ENCODE peak calls at places on chromosome 9, in six cellular contexts. One of them, this sample, is unnamed.

GRCh38 chr9:111399772-111400563 is 69.9 kb upstream of the OR2K2 start:
- ATAC-seq in HepG2: peak; percentile 98
- ATAC-seq in gastrocnemius medialis: peak; percentile 56
- ATAC-seq in heart right ventricle: no peak
- ATAC-seq in HCT116: peak; percentile 99
- ATAC-seq in right cardiac atrium: no peak
- ATAC-seq in this sample: no peak

GRCh38 chr9:132798817-132799790 is 79.0 kb downstream of the AK8 start:
- ATAC-seq in heart right ventricle: peak; percentile 64
- ATAC-seq in gastrocnemius medialis: no peak
- ATAC-seq in right cardiac atrium: peak; percentile 70
- ATAC-seq in HCT116: peak; percentile 57
- ATAC-seq in HepG2: peak; percentile 65
- ATAC-seq in this sample: peak; percentile 37

GRCh38 chr9:129401623-129402340 is 219.1 kb downstream of the C9orf50 start:
- ATAC-seq in gastrocnemius medialis: no peak
- ATAC-seq in HCT116: no peak
- ATAC-seq in heart right ventricle: peak; percentile 69
- ATAC-seq in HepG2: no peak
- ATAC-seq in right cardiac atrium: peak; percentile 50
- ATAC-seq in this sample: no peak

GRCh38 chr9:4970970-4971641 is 14.0 kb upstream of the JAK2 start:
- ATAC-seq in right cardiac atrium: no peak
- ATAC-seq in gastrocnemius medialis: no peak
- ATAC-seq in HepG2: no peak
- ATAC-seq in heart right ventricle: peak; percentile 34
- ATAC-seq in HCT116: no peak
- ATAC-seq in this sample: no peak

GRCh38 chr9:23343226-23343625 is 482.8 kb downstream of the ELAVL2 start:
- ATAC-seq in HepG2: peak; percentile 38
- ATAC-seq in gastrocnemius medialis: no peak
- ATAC-seq in HCT116: no peak
- ATAC-seq in heart right ventricle: no peak
- ATAC-seq in right cardiac atrium: no peak
- ATAC-seq in this sample: no peak

GRCh38 chr9:111067472-111067871 is 29.2 kb upstream of the LPAR1 start:
- ATAC-seq in gastrocnemius medialis: no peak
- ATAC-seq in heart right ventricle: no peak
- ATAC-seq in right cardiac atrium: peak; percentile 54
- ATAC-seq in HCT116: no peak
- ATAC-seq in HepG2: no peak
- ATAC-seq in this sample: no peak

GRCh38 chr9:88651682-88652633 is 117.0 kb downstream of the NXNL2 start:
- ATAC-seq in HCT116: peak; percentile 46
- ATAC-seq in gastrocnemius medialis: peak; percentile 90
- ATAC-seq in HepG2: no peak
- ATAC-seq in heart right ventricle: peak; percentile 96
- ATAC-seq in right cardiac atrium: peak; percentile 95
- ATAC-seq in this sample: peak; percentile 94

GRCh38 chr9:137665697-137666504 is 47.1 kb downstream of the EHMT1 start:
- ATAC-seq in heart right ventricle: no peak
- ATAC-seq in right cardiac atrium: no peak
- ATAC-seq in gastrocnemius medialis: no peak
- ATAC-seq in HCT116: no peak
- ATAC-seq in HepG2: no peak
- ATAC-seq in this sample: no peak

GRCh38 chr9:101738566-101739183 is at the start of gene GRIN3A:
- ATAC-seq in right cardiac atrium: peak; percentile 91
- ATAC-seq in HepG2: peak; percentile 89
- ATAC-seq in HCT116: no peak
- ATAC-seq in heart right ventricle: peak; percentile 82
- ATAC-seq in gastrocnemius medialis: no peak
- ATAC-seq in this sample: peak; percentile 32

GRCh38 chr9:81595887-81596558 is 93.3 kb downstream of the TLE1 start:
- ATAC-seq in heart right ventricle: no peak
- ATAC-seq in gastrocnemius medialis: no peak
- ATAC-seq in right cardiac atrium: no peak
- ATAC-seq in HepG2: peak; percentile 56
- ATAC-seq in HCT116: no peak
- ATAC-seq in this sample: no peak

GRCh38 chr9:14661421-14662059 is 31.7 kb downstream of the ZDHHC21 start:
- ATAC-seq in gastrocnemius medialis: no peak
- ATAC-seq in HepG2: peak; percentile 47
- ATAC-seq in heart right ventricle: no peak
- ATAC-seq in right cardiac atrium: no peak
- ATAC-seq in HCT116: peak; percentile 55
- ATAC-seq in this sample: no peak

GRCh38 chr9:118786877-118787276 is 582.4 kb downstream of the BRINP1 start:
- ATAC-seq in HCT116: no peak
- ATAC-seq in heart right ventricle: no peak
- ATAC-seq in HepG2: no peak
- ATAC-seq in gastrocnemius medialis: no peak
- ATAC-seq in right cardiac atrium: no peak
- ATAC-seq in this sample: no peak

GRCh38 chr9:112774006-112774996 is 23.7 kb downstream of the SNX30 start:
- ATAC-seq in right cardiac atrium: no peak
- ATAC-seq in gastrocnemius medialis: no peak
- ATAC-seq in HCT116: no peak
- ATAC-seq in HepG2: no peak
- ATAC-seq in heart right ventricle: no peak
- ATAC-seq in this sample: no peak

GRCh38 chr9:68509689-68510088 is 31.0 kb downstream of the TMEM252 start:
- ATAC-seq in heart right ventricle: no peak
- ATAC-seq in HCT116: no peak
- ATAC-seq in right cardiac atrium: no peak
- ATAC-seq in HepG2: no peak
- ATAC-seq in gastrocnemius medialis: no peak
- ATAC-seq in this sample: no peak

GRCh38 chr9:69785757-69786156 is 25.9 kb upstream of the PTAR1 start:
- ATAC-seq in HCT116: no peak
- ATAC-seq in gastrocnemius medialis: no peak
- ATAC-seq in heart right ventricle: no peak
- ATAC-seq in right cardiac atrium: no peak
- ATAC-seq in HepG2: peak; percentile 54
- ATAC-seq in this sample: no peak

GRCh38 chr9:12759767-12760166 is 15.1 kb upstream of the LURAP1L start:
- ATAC-seq in right cardiac atrium: no peak
- ATAC-seq in HepG2: no peak
- ATAC-seq in gastrocnemius medialis: no peak
- ATAC-seq in HCT116: no peak
- ATAC-seq in heart right ventricle: no peak
- ATAC-seq in this sample: no peak

GRCh38 chr9:36503172-36504153 is 69.2 kb upstream of the MELK start:
- ATAC-seq in gastrocnemius medialis: no peak
- ATAC-seq in HCT116: no peak
- ATAC-seq in heart right ventricle: no peak
- ATAC-seq in right cardiac atrium: no peak
- ATAC-seq in HepG2: peak; percentile 64
- ATAC-seq in this sample: no peak

GRCh38 chr9:121568541-121569265 is 69.1 kb upstream of the GGTA1 start:
- ATAC-seq in gastrocnemius medialis: peak; percentile 12
- ATAC-seq in right cardiac atrium: peak; percentile 78
- ATAC-seq in HCT116: peak; percentile 28
- ATAC-seq in heart right ventricle: peak; percentile 43
- ATAC-seq in HepG2: no peak
- ATAC-seq in this sample: no peak
- H3K4me3 ChIP-seq in gastrocnemius medialis: peak overlapping the region; percentile 45
- H3K4me3 ChIP-seq in right cardiac atrium: no peak overlapping the region
- H3K4me3 ChIP-seq in HCT116: no peak overlapping the region
- H3K4me3 ChIP-seq in heart right ventricle: peak overlapping the region; percentile 32
- H3K4me3 ChIP-seq in HepG2: no peak overlapping the region
- H3K4me3 ChIP-seq in this sample: peak overlapping the region; percentile 47

GRCh38 chr9:106890621-106891020 is 27.7 kb downstream of the ZNF462 start:
- ATAC-seq in HepG2: no peak
- ATAC-seq in right cardiac atrium: no peak
- ATAC-seq in gastrocnemius medialis: no peak
- ATAC-seq in HCT116: no peak
- ATAC-seq in heart right ventricle: peak; percentile 4
- ATAC-seq in this sample: no peak

GRCh38 chr9:106891286-106891685 is 28.3 kb downstream of the ZNF462 start:
- ATAC-seq in HCT116: no peak
- ATAC-seq in gastrocnemius medialis: no peak
- ATAC-seq in right cardiac atrium: no peak
- ATAC-seq in HepG2: no peak
- ATAC-seq in heart right ventricle: no peak
- ATAC-seq in this sample: no peak

GRCh38 chr9:106896695-106897094 is 33.7 kb downstream of the ZNF462 start:
- ATAC-seq in right cardiac atrium: no peak
- ATAC-seq in gastrocnemius medialis: no peak
- ATAC-seq in HCT116: no peak
- ATAC-seq in HepG2: no peak
- ATAC-seq in heart right ventricle: no peak
- ATAC-seq in this sample: no peak

GRCh38 chr9:106892632-106893031 is 29.7 kb downstream of the ZNF462 start:
- ATAC-seq in heart right ventricle: peak; percentile 62
- ATAC-seq in gastrocnemius medialis: peak; percentile 99
- ATAC-seq in right cardiac atrium: peak; percentile 64
- ATAC-seq in HCT116: peak; percentile 99
- ATAC-seq in HepG2: peak; percentile 41
- ATAC-seq in this sample: peak; percentile 93

DNA sequence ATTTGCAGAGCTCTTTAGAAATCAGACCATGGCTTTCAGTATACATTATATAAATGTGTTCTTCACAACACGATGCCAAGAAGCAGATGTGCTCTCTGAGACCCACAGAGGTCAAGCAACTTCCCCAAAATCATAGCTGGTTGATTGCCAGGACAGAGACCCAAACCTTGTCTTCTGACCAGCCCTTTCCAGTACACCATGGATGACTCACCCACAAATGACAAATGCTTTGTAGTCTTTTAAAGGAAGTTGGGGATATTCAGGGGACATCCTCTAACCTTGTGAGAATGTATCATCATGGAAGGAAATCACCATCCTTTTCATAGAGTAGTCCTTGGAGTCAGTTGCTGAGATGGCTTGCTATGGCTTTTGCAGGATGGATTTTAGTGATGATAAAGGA is 30.1 kb downstream of the ZNF462 start:
- ATAC-seq in HepG2: no peak
- ATAC-seq in right cardiac atrium: no peak
- ATAC-seq in heart right ventricle: no peak
- ATAC-seq in HCT116: peak; percentile 79
- ATAC-seq in gastrocnemius medialis: peak; percentile 42
- ATAC-seq in this sample: no peak
- H3K4me1 ChIP-seq in HepG2: no peaks in the 10 kb centered on the region
- H3K4me1 ChIP-seq in right cardiac atrium: peaks cover 4% of the 10 kb centered on the region
- H3K4me1 ChIP-seq in heart right ventricle: peaks cover 28% of the 10 kb centered on the region
- H3K4me1 ChIP-seq in HCT116: peaks cover 20% of the 10 kb centered on the region
- H3K4me1 ChIP-seq in gastrocnemius medialis: peaks cover 58% of the 10 kb centered on the region
- H3K4me1 ChIP-seq in this sample: peaks cover 20% of the 10 kb centered on the region

DNA sequence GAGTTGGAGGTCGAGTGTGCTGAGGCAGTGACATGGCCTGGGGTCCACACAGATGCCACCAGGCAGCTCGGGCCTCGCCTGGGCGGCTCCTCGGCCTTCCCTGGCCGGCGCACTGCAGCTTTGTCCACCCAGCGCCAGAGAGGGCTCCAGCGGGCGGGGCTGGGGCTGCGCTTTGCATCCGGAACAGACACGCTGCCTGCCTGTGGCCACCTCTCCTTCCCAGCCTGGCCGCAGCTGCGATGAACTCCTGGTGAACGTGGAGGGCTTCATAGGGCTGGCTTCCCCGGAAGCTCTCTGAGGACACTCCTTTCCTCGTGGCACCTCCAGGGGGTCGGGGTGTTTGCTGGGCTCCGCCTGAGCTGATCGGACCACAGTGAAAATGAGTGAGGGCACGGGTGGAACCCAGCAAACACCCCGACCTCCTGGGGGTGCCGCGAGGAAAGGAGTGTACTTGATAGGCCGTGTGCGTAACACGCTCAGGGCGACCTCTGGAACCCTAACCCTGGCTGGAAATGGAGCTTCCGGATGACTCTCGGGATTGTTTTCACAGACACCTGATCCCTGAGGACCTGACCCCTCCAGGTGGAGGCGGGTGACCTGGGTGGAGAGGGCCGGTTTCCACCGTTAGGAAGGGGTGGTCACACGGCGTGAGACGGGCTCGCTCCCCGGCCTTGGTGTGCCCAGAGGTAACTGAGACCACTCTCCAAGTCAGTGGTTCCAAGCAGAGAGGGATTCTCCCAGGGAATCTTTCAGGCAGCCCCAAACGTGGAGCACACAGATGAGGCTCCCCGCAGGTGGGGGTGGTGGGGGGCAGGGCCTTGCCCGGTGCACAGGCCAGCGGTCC is 31.8 kb upstream of the RXRA start:
- ATAC-seq in heart right ventricle: peak; percentile 87
- ATAC-seq in HepG2: peak; percentile 65
- ATAC-seq in HCT116: no peak
- ATAC-seq in right cardiac atrium: peak; percentile 70
- ATAC-seq in gastrocnemius medialis: peak; percentile 27
- ATAC-seq in this sample: peak; percentile 62
- H3K4me3 ChIP-seq in heart right ventricle: peak overlapping the region; percentile 17
- H3K4me3 ChIP-seq in HepG2: no peak overlapping the region
- H3K4me3 ChIP-seq in HCT116: no peak overlapping the region
- H3K4me3 ChIP-seq in right cardiac atrium: no peak overlapping the region
- H3K4me3 ChIP-seq in gastrocnemius medialis: peak overlapping the region; percentile 39
- H3K4me3 ChIP-seq in this sample: no peak overlapping the region

GRCh38 chr9:122819791-122820489 is 8.4 kb downstream of the PDCL start:
- ATAC-seq in right cardiac atrium: no peak
- ATAC-seq in HepG2: no peak
- ATAC-seq in HCT116: no peak
- ATAC-seq in heart right ventricle: peak; percentile 61
- ATAC-seq in gastrocnemius medialis: peak; percentile 54
- ATAC-seq in this sample: no peak

GRCh38 chr9:122822056-122822455 is 6.3 kb downstream of the PDCL start:
- ATAC-seq in HCT116: no peak
- ATAC-seq in right cardiac atrium: no peak
- ATAC-seq in heart right ventricle: no peak
- ATAC-seq in gastrocnemius medialis: no peak
- ATAC-seq in HepG2: no peak
- ATAC-seq in this sample: no peak

GRCh38 chr9:122821278-122821952 is 7.0 kb downstream of the PDCL start:
- ATAC-seq in HepG2: no peak
- ATAC-seq in gastrocnemius medialis: peak; percentile 76
- ATAC-seq in heart right ventricle: peak; percentile 30
- ATAC-seq in HCT116: no peak
- ATAC-seq in right cardiac atrium: peak; percentile 46
- ATAC-seq in this sample: peak; percentile 85

GRCh38 chr9:122819326-122819725 is 9.1 kb downstream of the PDCL start:
- ATAC-seq in HepG2: no peak
- ATAC-seq in heart right ventricle: no peak
- ATAC-seq in HCT116: no peak
- ATAC-seq in gastrocnemius medialis: no peak
- ATAC-seq in right cardiac atrium: no peak
- ATAC-seq in this sample: no peak

GRCh38 chr9:122820490-122820845 is 7.9 kb downstream of the PDCL start:
- ATAC-seq in gastrocnemius medialis: no peak
- ATAC-seq in HCT116: no peak
- ATAC-seq in heart right ventricle: no peak
- ATAC-seq in HepG2: no peak
- ATAC-seq in right cardiac atrium: no peak
- ATAC-seq in this sample: no peak
- H3K4me1 ChIP-seq in gastrocnemius medialis: peaks cover 26% of the 10 kb centered on the region
- H3K4me1 ChIP-seq in HCT116: peaks cover 4% of the 10 kb centered on the region
- H3K4me1 ChIP-seq in heart right ventricle: peaks cover 3% of the 10 kb centered on the region
- H3K4me1 ChIP-seq in HepG2: peaks cover under 1% of the 10 kb centered on the region
- H3K4me1 ChIP-seq in right cardiac atrium: peaks cover 7% of the 10 kb centered on the region
- H3K4me1 ChIP-seq in this sample: peaks cover 3% of the 10 kb centered on the region